ENCODE peak calls at places on chromosomes 13 and 19, in eight cellular contexts. T is GM03348; K is HFFc6; V is LHCN-M2; Z is activated naive CD4-positive, alpha-beta T cell treated with Interleukin-2 at 50 U/mL for 16 hours; F is testis; B is erythroblast; W is T follicular helper cell. D is an unnamed sample.

GRCh38 chr19:1243768-1244692 is 2.5 kb downstream of the ATP5F1D start:
- DNase-seq in T (peak), B (peak), F (peak), V (peak), Z (peak), K (peak), W (peak), D (peak)

GRCh38 chr19:55526216-55527196 is 10.4 kb downstream of the SBK2 start:
- DNase-seq in V (peak), T (peak), K (peak), F (peak), B (peak), W (no peak), Z (no peak), D (no peak)

GRCh38 chr19:53824134-53824611 is at the start of gene NLRP12:
- DNase-seq in F (no peak), Z (no peak), T (no peak), V (no peak), K (no peak), W (no peak), B (no peak), D (no peak)

GRCh38 chr19:40831502-40832430 is 18.5 kb downstream of the CYP2A6 start:
- DNase-seq in Z (no peak), W (no peak), F (no peak), K (peak), B (no peak), T (peak), V (peak), D (no peak)

GRCh38 chr13:110757296-110757695 is 43.8 kb downstream of the ING1 start:
- DNase-seq in B (no peak), T (no peak), Z (no peak), K (no peak), W (no peak), F (no peak), V (no peak), D (no peak)

GRCh38 chr13:85806553-85807175 is 7.4 kb upstream of the SLITRK6 start:
- DNase-seq in K (peak), W (no peak), B (peak), Z (no peak), V (peak), F (no peak), T (peak), D (no peak)

GRCh38 chr13:27658569-27658968 is 36.9 kb downstream of the POLR1D start:
- DNase-seq in W (no peak), Z (no peak), B (no peak), V (peak), K (no peak), F (no peak), T (peak), D (no peak)

GRCh38 chr19:49567722-49568454 is 12.5 kb downstream of the NOSIP start:
- DNase-seq in K (no peak), B (no peak), W (peak), V (no peak), Z (peak), T (peak), F (no peak), D (peak)

GRCh38 chr13:52850396-52851152 is 2.1 kb upstream of the PCDH8 start:
- DNase-seq in K (no peak), Z (peak), V (peak), W (no peak), B (peak), T (peak), F (peak), D (peak)

GRCh38 chr19:18915639-18916038 is 3.5 kb downstream of the COPE start:
- DNase-seq in B (peak), Z (peak), V (peak), K (peak), T (peak), F (peak), W (no peak), D (peak)

GRCh38 chr13:105914637-105915036 is 620.8 kb downstream of the EFNB2 start:
- DNase-seq in W (no peak), B (no peak), V (peak), K (peak), T (peak), Z (no peak), F (no peak), D (no peak)

GRCh38 chr19:33811736-33812387 is 15.2 kb downstream of the KCTD15 start:
- DNase-seq in T (no peak), W (no peak), V (no peak), B (no peak), F (no peak), K (no peak), Z (no peak), D (no peak)

GRCh38 chr13:38223093-38223492 is 126.6 kb upstream of the UFM1 start:
- DNase-seq in V (peak), W (no peak), T (peak), K (peak), B (peak), Z (no peak), F (no peak), D (peak)

GRCh38 chr19:993831-994393 is 6.3 kb upstream of the GRIN3B start:
- DNase-seq in W (no peak), F (no peak), V (no peak), Z (no peak), T (no peak), K (no peak), B (no peak), D (peak)

GRCh38 chr13:43730642-43731041 is 56.1 kb downstream of the ENOX1 start:
- DNase-seq in Z (no peak), B (no peak), T (peak), V (peak), F (no peak), K (peak), W (no peak), D (no peak)

GRCh38 chr19:5459360-5459759 is 4.1 kb downstream of the ZNRF4 start:
- DNase-seq in T (no peak), W (no peak), F (no peak), B (no peak), Z (no peak), K (no peak), V (no peak), D (no peak)

GRCh38 chr13:40269086-40269485 is 397.4 kb downstream of the FOXO1 start:
- DNase-seq in T (peak), B (no peak), Z (no peak), V (no peak), W (no peak), K (no peak), F (no peak), D (no peak)

GRCh38 chr13:95552539-95553270 is at the start of gene CLDN10:
- DNase-seq in V (no peak), B (peak), W (no peak), F (peak), K (no peak), Z (no peak), T (peak), D (no peak)

GRCh38 chr19:11179716-11180297 is 17.5 kb downstream of the KANK2 start:
- DNase-seq in K (no peak), B (no peak), T (no peak), F (no peak), V (no peak), Z (no peak), W (no peak), D (no peak)

GRCh38 chr13:44837250-44837649 is 152.0 kb downstream of the NUFIP1 start:
- DNase-seq in K (peak), Z (no peak), T (peak), F (no peak), W (no peak), V (peak), B (no peak), D (no peak)